ENCODE peak calls at places on chromosomes 6 and 20, in four cellular contexts. Y is HFF-Myc, F is body of pancreas, S is pancreas. P is an unnamed sample.

GRCh38 chr6:102742033-102742432 is 1348.5 kb downstream of the GRIK2 start:
- DNase-seq in Y (no peak), F (no peak), S (no peak), P (no peak)

GRCh38 chr6:22612241-22612640 is 42.9 kb downstream of the HDGFL1 start:
- DNase-seq in Y (no peak), F (no peak), S (no peak), P (no peak)

GRCh38 chr20:3168829-3169590 is 4.3 kb downstream of the LZTS3 start:
- DNase-seq in Y (no peak), F (no peak), S (no peak), P (no peak)

GRCh38 chr20:12838261-12838866 is 170.4 kb upstream of the SPTLC3 start:
- DNase-seq in Y (no peak), F (no peak), S (no peak), P (peak)

GRCh38 chr20:46179811-46180326 is 61.8 kb downstream of the CD40 start:
- DNase-seq in Y (no peak), F (no peak), S (no peak), P (no peak)

GRCh38 chr20:24100370-24101011 is 111.9 kb upstream of the GGTLC1 start:
- DNase-seq in Y (peak), F (peak), S (peak), P (peak)

GRCh38 chr6:142696689-142697088 is 248.3 kb downstream of the HIVEP2 start:
- DNase-seq in Y (no peak), F (peak), S (peak), P (no peak)

GRCh38 chr6:63643862-63644261 is 8.3 kb downstream of the PHF3 start:
- DNase-seq in Y (no peak), F (no peak), S (no peak), P (no peak)

GRCh38 chr20:7893019-7893730 is 47.1 kb downstream of the HAO1 start:
- DNase-seq in Y (no peak), F (no peak), S (no peak), P (no peak)

GRCh38 chr6:7216941-7217621 is 95.9 kb downstream of the SSR1 start:
- DNase-seq in Y (no peak), F (peak), S (no peak), P (no peak)
- TF ChIP-seq CTCF in Y (no peak), F (peak), S (no peak), P (no peak)

GRCh38 chr6:7721654-7722053 is 4.2 kb upstream of the BMP6 start:
- DNase-seq in Y (no peak), F (no peak), S (no peak), P (no peak)

GRCh38 chr6:7723554-7723953 is 2.3 kb upstream of the BMP6 start:
- DNase-seq in Y (no peak), F (no peak), S (no peak), P (no peak)

GRCh38 chr6:7720346-7720745 is 5.6 kb upstream of the BMP6 start:
- DNase-seq in Y (no peak), F (no peak), S (no peak), P (no peak)

GRCh38 chr6:7725412-7725811 is 487 bp upstream of the BMP6 start:
- DNase-seq in Y (no peak), F (no peak), S (no peak), P (no peak)

DNA sequence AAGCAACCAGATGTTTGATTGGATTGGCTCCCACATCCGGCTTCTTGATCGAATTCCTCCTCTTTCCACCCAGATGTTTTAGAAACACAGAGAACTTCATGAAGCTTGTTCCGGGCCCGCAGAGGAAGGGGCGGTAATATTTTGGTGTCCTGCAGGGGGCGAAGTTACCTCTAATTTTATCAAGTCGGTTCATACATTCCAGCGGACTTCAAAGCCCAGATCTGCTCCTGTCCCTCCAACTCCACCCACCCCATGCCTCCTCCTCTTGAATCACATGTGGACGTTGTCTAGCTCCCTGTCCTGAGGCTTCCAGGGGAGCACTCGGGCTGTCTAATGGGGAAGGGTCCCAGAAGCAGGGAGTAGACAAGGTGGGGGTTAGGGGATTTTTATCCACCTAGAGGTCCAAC is 2.9 kb upstream of the BMP6 start:
- DNase-seq in Y (peak), F (peak), S (peak), P (peak)
- TF ChIP-seq CTCF in Y (peak), F (peak), S (no peak), P (peak)

GRCh38 chr6:157713451-157714152 is 109.4 kb upstream of the SNX9 start:
- DNase-seq in Y (no peak), F (no peak), S (no peak), P (no peak)
- TF ChIP-seq CTCF in Y (no peak), F (no peak), S (no peak), P (no peak)

DNA sequence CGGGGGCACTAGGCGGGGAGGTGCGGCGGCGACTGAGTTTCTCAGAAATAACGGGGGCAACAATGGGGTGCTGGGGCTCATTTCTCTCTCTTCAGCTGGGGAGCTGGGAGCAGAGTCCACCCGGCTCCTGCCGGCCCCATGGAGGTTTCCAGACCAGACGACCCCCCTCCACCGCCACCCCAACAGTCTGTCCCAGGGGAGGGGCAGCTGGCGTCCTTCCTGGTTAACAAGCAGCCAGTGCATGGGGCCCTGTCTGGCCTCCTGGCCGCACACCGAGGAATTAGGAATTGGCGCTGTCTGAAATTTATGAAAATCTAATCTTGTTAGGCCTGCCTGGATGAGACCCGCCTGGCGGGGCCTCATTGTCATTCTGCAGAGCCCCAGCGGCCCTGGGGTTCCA is 42.4 kb downstream of the PMEPA1 start:
- DNase-seq in Y (no peak), F (no peak), S (no peak), P (no peak)
- TF ChIP-seq CTCF in Y (no peak), F (no peak), S (no peak), P (no peak)

GRCh38 chr6:157518399-157519250 is 137.6 kb downstream of the ZDHHC14 start:
- DNase-seq in Y (peak), F (no peak), S (no peak), P (no peak)
- TF ChIP-seq CTCF in Y (no peak), F (no peak), S (no peak), P (no peak)

GRCh38 chr20:44532981-44533331 is 11.1 kb upstream of the SERINC3 start:
- DNase-seq in Y (no peak), F (no peak), S (no peak), P (peak)

GRCh38 chr20:44533928-44534327 is 12.1 kb upstream of the SERINC3 start:
- DNase-seq in Y (no peak), F (no peak), S (no peak), P (no peak)

GRCh38 chr20:44536139-44536538 is 14.3 kb upstream of the SERINC3 start:
- DNase-seq in Y (no peak), F (no peak), S (no peak), P (no peak)

GRCh38 chr20:44528309-44528708 is 6.4 kb upstream of the SERINC3 start:
- DNase-seq in Y (no peak), F (no peak), S (no peak), P (no peak)

DNA sequence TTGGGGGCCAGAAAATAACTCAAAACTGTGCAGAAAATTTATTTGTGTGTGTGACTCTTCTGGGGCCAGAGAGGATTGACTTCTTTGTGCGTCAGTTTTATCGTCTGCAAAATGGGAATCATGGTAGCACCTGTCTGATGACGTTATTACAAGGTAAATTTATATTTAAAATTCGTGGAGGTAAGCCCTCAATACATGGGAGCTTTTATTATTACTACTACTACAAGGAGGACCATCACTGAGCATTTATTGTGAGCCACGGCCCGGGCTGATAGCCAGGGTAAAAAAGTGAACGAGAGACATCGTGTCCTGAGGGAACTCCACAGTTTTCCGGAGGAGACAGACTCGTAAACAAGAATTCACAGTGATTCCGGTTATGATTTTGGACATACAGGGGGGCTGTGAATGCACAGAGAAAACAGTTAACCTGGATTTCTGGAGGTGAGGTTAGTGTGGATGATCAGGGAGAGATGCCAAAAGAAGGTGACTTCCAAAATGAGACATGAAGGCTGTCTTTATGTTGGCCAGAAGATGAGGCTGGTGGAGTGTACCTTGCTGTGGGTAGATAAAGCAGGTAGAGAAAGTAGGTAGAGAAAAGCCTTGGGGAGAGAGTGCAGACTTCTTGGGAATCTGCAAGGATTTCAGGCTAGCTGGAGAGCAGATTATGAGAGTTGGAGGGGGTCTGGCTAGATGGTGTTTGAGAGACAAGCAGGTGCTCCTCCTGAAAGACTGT is 10.5 kb upstream of the SERINC3 start:
- DNase-seq in Y (no peak), F (no peak), S (no peak), P (no peak)
- TF ChIP-seq CTCF in Y (no peak), F (no peak), S (no peak), P (no peak)

GRCh38 chr6:35136185-35136584 is 5.0 kb downstream of the TCP11 start:
- DNase-seq in Y (no peak), F (no peak), S (no peak), P (no peak)

GRCh38 chr6:35139470-35139869 is 1.7 kb downstream of the TCP11 start:
- DNase-seq in Y (no peak), F (no peak), S (no peak), P (no peak)

GRCh38 chr6:35142578-35142977 is 1.4 kb upstream of the TCP11 start:
- DNase-seq in Y (no peak), F (no peak), S (no peak), P (no peak)

GRCh38 chr6:35140991-35141720 is at the start of gene TCP11:
- DNase-seq in Y (no peak), F (no peak), S (peak), P (peak)

DNA sequence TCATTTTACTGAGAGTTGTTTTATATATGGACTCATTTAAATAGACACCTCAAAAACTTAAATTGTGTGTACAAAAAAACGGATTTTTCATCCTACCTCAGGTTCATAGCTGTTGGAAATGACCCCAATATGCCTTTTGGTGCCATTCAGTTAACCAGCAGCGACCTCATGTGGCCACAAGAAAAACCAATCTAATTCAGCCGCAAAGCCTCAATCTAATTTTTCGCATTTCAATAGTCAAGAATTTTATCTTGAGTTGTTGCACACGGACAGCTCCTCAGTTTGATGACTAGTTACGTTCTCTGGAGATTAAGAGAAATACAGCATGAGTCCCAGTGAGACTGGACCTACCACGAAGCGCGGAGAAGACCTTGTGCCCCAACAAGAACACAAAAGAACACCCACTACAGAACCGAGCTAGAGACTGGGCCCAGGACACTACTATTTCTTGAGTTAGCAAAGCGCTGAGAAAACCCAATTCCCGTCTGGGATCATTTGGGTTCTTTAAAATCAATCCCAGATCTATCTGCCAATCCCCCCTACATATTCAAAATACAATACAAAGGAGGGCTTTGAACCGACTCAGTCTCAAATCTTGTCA is 1.1 kb downstream of the TCP11 start:
- DNase-seq in Y (peak), F (peak), S (no peak), P (peak)
- TF ChIP-seq CTCF in Y (peak), F (peak), S (peak), P (peak)

GRCh38 chr20:62813588-62813987 is 3.3 kb upstream of the COL9A3 start:
- DNase-seq in Y (no peak), F (no peak), S (no peak), P (no peak)

GRCh38 chr20:62812907-62813200 is 4.0 kb upstream of the COL9A3 start:
- DNase-seq in Y (no peak), F (no peak), S (no peak), P (no peak)

GRCh38 chr20:62811320-62811719 is 5.5 kb upstream of the COL9A3 start:
- DNase-seq in Y (no peak), F (no peak), S (no peak), P (no peak)

GRCh38 chr20:62811720-62812119 is 5.1 kb upstream of the COL9A3 start:
- DNase-seq in Y (no peak), F (no peak), S (no peak), P (no peak)

GRCh38 chr20:62812181-62812906 is 4.5 kb upstream of the COL9A3 start:
- DNase-seq in Y (no peak), F (no peak), S (no peak), P (no peak)
- TF ChIP-seq CTCF in Y (no peak), F (no peak), S (no peak), P (no peak)

DNA sequence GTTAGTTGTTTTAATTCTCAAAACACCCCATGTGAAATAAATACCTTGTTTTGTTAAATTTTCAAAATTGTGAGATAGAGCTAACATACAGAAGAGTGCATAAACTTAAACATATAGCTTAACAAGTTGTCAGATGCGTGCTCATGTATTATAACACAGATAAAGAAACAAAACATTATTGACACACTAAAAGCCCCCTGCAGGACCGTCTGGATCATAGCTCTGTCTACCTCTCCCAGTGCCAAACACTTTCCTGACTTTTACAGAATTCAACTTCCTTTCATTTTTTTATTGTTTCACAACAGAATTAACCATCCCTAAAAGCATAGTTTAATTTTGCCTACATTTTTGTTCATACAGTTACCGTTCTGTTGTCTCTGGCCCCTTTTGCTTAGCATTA is 17.8 kb upstream of the FRK start:
- DNase-seq in Y (no peak), F (no peak), S (no peak), P (no peak)
- TF ChIP-seq CTCF in Y (no peak), F (no peak), S (no peak), P (no peak)